ENCODE peak calls at places on chromosomes 16 and 17, in seven cellular contexts. Q is transverse colon, B is prostate gland, G is lower lobe of right lung, W is psoas muscle, D is pancreas, A is thoracic aorta. Z is an unnamed sample.
A peak's percentile ranks its signal among the peaks of the same experiment; 100 is the strongest.

GRCh38 chr17:35295686-35296085 is 52.8 kb downstream of the SLFN5 start:
- DNase-seq in Q (no peak), B (no peak), G (no peak), W (no peak), D (no peak), A (no peak), Z (no peak)

GRCh38 chr17:45146616-45147101 is 1.6 kb upstream of the HEXIM1 start:
- DNase-seq in Q (peak; percentile 74), B (peak; percentile 76), G (no peak), W (peak; percentile 29), D (peak; percentile 53), A (no peak), Z (no peak)

GRCh38 chr16:86219655-86220445 is 290.5 kb upstream of the FOXF1 start:
- DNase-seq in Q (no peak), B (no peak), G (no peak), W (no peak), D (no peak), A (no peak), Z (no peak)

GRCh38 chr16:78199325-78200022 is 100.0 kb downstream of the WWOX start:
- DNase-seq in Q (peak; percentile 21), B (no peak), G (no peak), W (no peak), D (no peak), A (no peak), Z (no peak)

GRCh38 chr17:13601776-13602551 is at the start of gene HS3ST3A1:
- DNase-seq in Q (peak; percentile 15), B (peak; percentile 5), G (peak; percentile 50), W (peak; percentile 24), D (no peak), A (no peak), Z (peak; percentile 78)

GRCh38 chr16:23950898-23951297 is 115.1 kb downstream of the PRKCB start:
- DNase-seq in Q (no peak), B (no peak), G (no peak), W (no peak), D (no peak), A (no peak), Z (no peak)

GRCh38 chr16:70573451-70574121 is 50.0 kb downstream of the SF3B3 start:
- DNase-seq in Q (no peak), B (peak; percentile 52), G (no peak), W (no peak), D (no peak), A (no peak), Z (peak; percentile 79)

GRCh38 chr16:81932668-81933067 is 78.6 kb downstream of the SDR42E1 start:
- DNase-seq in Q (no peak), B (no peak), G (no peak), W (no peak), D (no peak), A (no peak), Z (no peak)

GRCh38 chr16:53784312-53784711 is 80.4 kb downstream of the FTO start:
- DNase-seq in Q (no peak), B (no peak), G (no peak), W (no peak), D (no peak), A (no peak), Z (no peak)

DNA sequence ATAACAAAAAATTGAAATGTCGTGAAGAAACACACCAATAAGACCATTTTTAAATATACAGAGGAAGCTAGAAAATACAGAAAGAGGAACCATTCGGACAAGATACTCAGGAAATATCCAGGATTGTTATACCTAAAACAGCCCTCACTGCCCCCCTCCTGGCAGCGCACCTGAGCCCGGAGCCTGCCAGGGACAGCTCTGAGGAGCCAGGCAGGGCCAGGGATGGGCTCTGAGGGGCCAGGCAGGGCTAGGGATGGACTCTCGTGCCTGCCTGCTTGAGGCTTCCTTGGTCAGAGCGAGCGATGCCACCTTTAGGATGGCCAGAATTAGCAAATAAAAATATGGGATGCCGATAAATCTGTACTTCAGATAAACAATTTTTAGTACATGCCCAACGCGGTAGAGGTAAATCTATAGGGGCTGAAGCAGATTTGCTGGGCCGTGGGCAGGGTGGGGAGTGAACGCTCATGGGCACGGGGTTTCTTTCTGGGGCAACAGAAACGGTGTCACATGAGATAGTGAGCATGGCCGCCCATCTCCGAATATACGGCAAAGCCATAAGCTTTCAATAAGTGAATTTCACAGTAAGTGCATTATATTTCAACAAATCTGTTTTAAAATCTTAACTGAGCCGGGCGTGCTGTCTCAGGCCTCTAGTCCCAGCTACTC is 18.2 kb upstream of the CSNK1D start:
- DNase-seq in Q (no peak), B (no peak), G (no peak), W (no peak), D (no peak), A (no peak), Z (peak; percentile 55)
- H3K4me1 ChIP-seq in Q (peaks cover 49% of the 10 kb centered on the region), B (peaks cover 13% of the 10 kb centered on the region), G (peaks cover 70% of the 10 kb centered on the region), W (peaks cover 36% of the 10 kb centered on the region), D (peaks cover 44% of the 10 kb centered on the region), A (peaks cover 24% of the 10 kb centered on the region), Z (peaks cover 4% of the 10 kb centered on the region)

GRCh38 chr16:29306201-29306600 is 100.3 kb downstream of the NPIPB11 start:
- DNase-seq in Q (no peak), B (no peak), G (no peak), W (no peak), D (no peak), A (no peak), Z (no peak)

GRCh38 chr16:29304251-29304900 is 102.1 kb downstream of the NPIPB11 start:
- DNase-seq in Q (no peak), B (no peak), G (no peak), W (no peak), D (no peak), A (no peak), Z (no peak)

GRCh38 chr16:29302976-29303375 is 103.5 kb downstream of the NPIPB11 start:
- DNase-seq in Q (no peak), B (no peak), G (no peak), W (no peak), D (no peak), A (no peak), Z (no peak)

GRCh38 chr16:29306953-29307597 is 99.4 kb downstream of the NPIPB11 start:
- DNase-seq in Q (no peak), B (no peak), G (no peak), W (no peak), D (no peak), A (no peak), Z (no peak)

GRCh38 chr16:29303520-29303919 is 103.0 kb downstream of the NPIPB11 start:
- DNase-seq in Q (no peak), B (no peak), G (no peak), W (no peak), D (no peak), A (no peak), Z (no peak)
- H3K27me3 ChIP-seq in Q (no peaks in the 10 kb centered on the region), B (no peaks in the 10 kb centered on the region), G (no peaks in the 10 kb centered on the region), W (no peaks in the 10 kb centered on the region), D (no peaks in the 10 kb centered on the region), A (no peaks in the 10 kb centered on the region), Z (no peaks in the 10 kb centered on the region)

DNA sequence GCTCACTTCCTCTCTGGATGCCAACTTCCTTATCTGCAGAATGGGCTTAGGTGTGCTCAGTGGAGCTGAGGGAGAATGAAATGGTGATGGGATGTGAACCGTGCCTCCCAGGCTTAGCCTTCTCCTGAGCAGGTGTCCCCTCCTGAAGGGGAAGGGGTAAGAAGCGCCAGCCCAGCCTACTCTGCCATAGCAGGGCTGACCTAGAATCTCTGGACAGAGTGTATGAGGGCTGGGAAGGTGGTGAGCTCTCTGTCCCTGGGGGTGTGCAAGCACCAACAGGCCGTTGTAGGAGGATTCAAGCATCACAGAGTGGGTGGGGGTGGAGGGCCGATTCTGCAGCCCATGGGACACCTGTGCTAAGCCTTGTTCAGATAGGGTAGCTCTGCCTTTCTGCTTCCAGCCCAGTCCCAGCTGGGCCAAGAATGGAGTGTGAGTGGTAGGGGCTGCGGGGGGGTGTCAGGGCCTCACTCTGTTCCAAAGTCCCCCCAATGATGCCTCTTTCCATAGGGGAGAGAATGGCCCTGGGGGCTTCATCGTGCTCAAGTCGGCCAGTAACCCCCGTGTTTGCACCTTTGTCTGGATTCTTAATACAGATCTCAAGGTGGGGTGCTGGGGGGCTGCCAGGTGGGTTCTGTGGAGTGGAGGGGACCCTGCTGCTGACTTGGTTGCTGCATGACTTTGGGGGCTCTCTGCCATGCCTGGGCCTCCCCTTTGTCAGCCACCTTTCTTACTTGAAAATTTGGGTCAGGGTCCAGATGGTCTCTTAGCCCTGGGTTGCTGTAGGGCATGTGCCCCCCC is 3.2 kb upstream of the TCAP start:
- DNase-seq in Q (no peak), B (no peak), G (no peak), W (no peak), D (no peak), A (no peak), Z (no peak)
- H3K4me1 ChIP-seq in Q (peaks cover 27% of the 10 kb centered on the region), B (peaks cover 11% of the 10 kb centered on the region), G (peaks cover 78% of the 10 kb centered on the region), W (peaks cover 62% of the 10 kb centered on the region), D (no peaks in the 10 kb centered on the region), A (peaks cover 46% of the 10 kb centered on the region), Z (peaks cover 6% of the 10 kb centered on the region)

GRCh38 chr16:66082424-66082823 is 284.1 kb upstream of the CDH5 start:
- DNase-seq in Q (no peak), B (no peak), G (no peak), W (no peak), D (no peak), A (no peak), Z (no peak)

GRCh38 chr16:66081967-66082366 is 284.5 kb upstream of the CDH5 start:
- DNase-seq in Q (no peak), B (no peak), G (no peak), W (no peak), D (no peak), A (no peak), Z (no peak)

GRCh38 chr16:66087308-66087707 is 279.2 kb upstream of the CDH5 start:
- DNase-seq in Q (no peak), B (no peak), G (no peak), W (no peak), D (no peak), A (no peak), Z (no peak)

GRCh38 chr16:66085651-66086050 is 280.8 kb upstream of the CDH5 start:
- DNase-seq in Q (no peak), B (no peak), G (no peak), W (no peak), D (no peak), A (no peak), Z (no peak)

DNA sequence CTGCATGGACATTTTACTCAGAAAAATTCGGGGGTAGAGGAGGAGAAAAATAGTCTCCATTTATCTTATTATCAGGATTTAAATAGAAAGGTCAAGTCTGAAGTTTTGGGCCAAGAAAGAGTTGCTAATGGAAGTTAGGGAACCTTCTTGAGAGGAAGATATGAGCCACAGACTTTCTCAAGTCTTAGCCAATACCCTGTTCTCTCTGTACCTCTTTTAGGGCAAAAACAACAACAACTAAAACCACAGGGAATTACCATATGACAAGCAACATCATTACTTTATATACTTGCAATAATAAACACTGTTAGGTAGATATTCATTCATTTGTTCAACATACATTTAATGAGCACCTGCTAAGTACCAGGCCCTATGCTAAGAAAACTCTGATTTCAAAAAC is 282.2 kb upstream of the CDH5 start:
- DNase-seq in Q (no peak), B (no peak), G (no peak), W (no peak), D (no peak), A (no peak), Z (no peak)
- H3K27me3 ChIP-seq in Q (no peaks in the 10 kb centered on the region), B (no peaks in the 10 kb centered on the region), G (no peaks in the 10 kb centered on the region), W (no peaks in the 10 kb centered on the region), D (no peaks in the 10 kb centered on the region), A (no peaks in the 10 kb centered on the region), Z (no peaks in the 10 kb centered on the region)

GRCh38 chr17:33680479-33680878 is 387.4 kb upstream of the ASIC2 start:
- DNase-seq in Q (no peak), B (no peak), G (no peak), W (no peak), D (no peak), A (no peak), Z (no peak)
- H3K4me1 ChIP-seq in Q (no peaks in the 10 kb centered on the region), B (no peaks in the 10 kb centered on the region), G (no peaks in the 10 kb centered on the region), W (no peaks in the 10 kb centered on the region), D (no peaks in the 10 kb centered on the region), A (no peaks in the 10 kb centered on the region), Z (no peaks in the 10 kb centered on the region)